ENCODE peak calls at places on chromosomes 11 and 22, in nine cellular contexts. E, R, C, G, V, P, X, F and B are unnamed samples.

GRCh38 chr11:75342966-75343870 is 8.2 kb downstream of the ARRB1 start:
- DNase-seq in R (no peak), X (peak), F (no peak), V (no peak), G (no peak), C (no peak), E (no peak), P (no peak), B (no peak)

GRCh38 chr22:28229566-28230483 is 310.8 kb upstream of the PITPNB start:
- DNase-seq in G (no peak), E (no peak), P (no peak), V (no peak), F (peak), X (no peak), C (no peak), R (no peak), B (no peak)

GRCh38 chr11:334264-335033 is 13.8 kb upstream of the IFITM3 start:
- DNase-seq in X (no peak), E (no peak), G (peak), P (no peak), F (peak), V (no peak), C (peak), R (no peak), B (no peak)

GRCh38 chr22:44963055-44963454 is 46.8 kb downstream of the PHF21B start:
- DNase-seq in R (no peak), V (no peak), G (no peak), P (no peak), F (no peak), X (no peak), E (no peak), C (no peak), B (no peak)

GRCh38 chr11:70306586-70307033 is 36.1 kb downstream of the PPFIA1 start:
- DNase-seq in R (no peak), V (no peak), C (no peak), X (no peak), F (no peak), E (no peak), G (no peak), P (no peak), B (no peak)

GRCh38 chr11:65452806-65453490 is 30.4 kb downstream of the NEAT1 start:
- DNase-seq in X (no peak), E (peak), C (no peak), G (peak), V (peak), F (peak), R (no peak), P (no peak), B (no peak)

GRCh38 chr11:33478111-33478573 is 221.0 kb downstream of the HIPK3 start:
- DNase-seq in F (peak), P (no peak), G (no peak), V (no peak), R (no peak), C (no peak), E (no peak), X (peak), B (no peak)

GRCh38 chr22:37485714-37486223 is 415 bp downstream of the MFNG start:
- DNase-seq in G (no peak), X (no peak), F (no peak), V (no peak), P (no peak), R (no peak), C (peak), E (no peak), B (no peak)

GRCh38 chr11:12377106-12377823 is at the start of gene PARVA:
- DNase-seq in R (no peak), P (peak), X (peak), E (no peak), C (no peak), F (peak), V (peak), G (peak), B (peak)

GRCh38 chr11:12380565-12381325 is 3.4 kb downstream of the PARVA start:
- DNase-seq in G (no peak), C (no peak), F (no peak), E (no peak), V (no peak), P (no peak), R (no peak), X (no peak), B (no peak)

GRCh38 chr11:12381875-12382274 is 4.5 kb downstream of the PARVA start:
- DNase-seq in V (no peak), C (no peak), P (no peak), E (no peak), X (no peak), R (no peak), F (peak), G (no peak), B (no peak)

GRCh38 chr11:12376259-12376971 is 956 bp upstream of the PARVA start:
- DNase-seq in R (no peak), X (no peak), V (peak), G (no peak), E (peak), C (no peak), P (peak), F (peak), B (no peak)

DNA sequence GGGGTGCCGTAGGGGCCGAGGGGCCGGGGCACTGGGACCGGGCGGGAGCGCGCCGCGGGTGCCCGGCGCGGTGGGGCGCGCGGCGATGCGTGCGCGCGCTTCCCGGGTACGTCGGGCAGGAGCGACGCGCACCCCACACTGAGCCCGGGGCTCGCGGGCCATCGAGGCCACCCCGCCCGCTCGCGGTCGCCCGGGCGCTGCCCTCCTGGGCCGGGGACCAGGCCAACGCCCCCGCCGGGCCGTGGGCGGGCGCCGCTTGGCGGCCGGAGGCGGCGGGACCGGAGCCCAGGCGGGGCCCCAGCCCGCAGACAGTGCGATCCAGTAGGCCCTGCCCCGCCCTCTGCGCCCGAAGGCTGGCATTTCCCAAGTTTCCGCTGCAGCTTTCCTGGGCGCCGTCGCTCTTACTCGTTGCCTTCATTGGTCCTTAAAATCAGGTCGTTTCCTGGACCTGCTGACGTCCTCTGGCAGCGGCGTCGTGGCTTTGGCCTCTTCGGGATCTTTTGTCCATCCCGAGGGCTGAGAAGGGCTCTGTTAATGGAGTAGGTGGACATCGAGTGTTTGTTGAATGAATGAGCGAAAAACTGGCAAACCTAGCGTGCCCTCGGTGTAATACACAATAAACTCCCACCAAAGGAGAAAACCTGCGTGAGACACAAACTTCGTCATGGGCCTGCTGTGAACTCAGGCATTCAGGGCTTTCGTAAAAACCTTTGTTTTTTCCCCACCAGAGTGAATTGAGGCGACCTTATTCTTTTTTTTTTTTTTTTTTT is 638 bp downstream of the PARVA start:
- DNase-seq in G (peak), R (no peak), E (no peak), V (peak), F (peak), P (peak), X (peak), C (no peak), B (peak)
- TF ChIP-seq CTCF in G (no peak), R (no peak), E (peak), V (no peak), F (no peak), P (peak), X (no peak), C (no peak), B (no peak)

GRCh38 chr11:61701298-61701993 is 21.3 kb downstream of the DAGLA start:
- DNase-seq in C (no peak), X (no peak), E (no peak), G (no peak), P (no peak), F (peak), R (no peak), V (no peak), B (peak)
- TF ChIP-seq CTCF in C (no peak), X (no peak), E (peak), G (no peak), P (peak), F (peak), R (no peak), V (peak), B (peak)

GRCh38 chr11:68014966-68015447 is 4.9 kb downstream of the ALDH3B1 start:
- DNase-seq in R (no peak), F (no peak), V (no peak), X (no peak), P (no peak), C (no peak), E (no peak), G (no peak), B (no peak)
- TF ChIP-seq CTCF in R (no peak), F (no peak), V (no peak), X (no peak), P (no peak), C (no peak), E (no peak), G (no peak), B (no peak)

GRCh38 chr11:110478410-110478809 is 48.7 kb downstream of the FDX1 start:
- DNase-seq in F (peak), C (no peak), V (no peak), P (no peak), R (no peak), X (no peak), G (no peak), E (no peak), B (peak)
- TF ChIP-seq CTCF in F (peak), C (no peak), V (no peak), P (no peak), R (no peak), X (no peak), G (no peak), E (no peak), B (peak)

DNA sequence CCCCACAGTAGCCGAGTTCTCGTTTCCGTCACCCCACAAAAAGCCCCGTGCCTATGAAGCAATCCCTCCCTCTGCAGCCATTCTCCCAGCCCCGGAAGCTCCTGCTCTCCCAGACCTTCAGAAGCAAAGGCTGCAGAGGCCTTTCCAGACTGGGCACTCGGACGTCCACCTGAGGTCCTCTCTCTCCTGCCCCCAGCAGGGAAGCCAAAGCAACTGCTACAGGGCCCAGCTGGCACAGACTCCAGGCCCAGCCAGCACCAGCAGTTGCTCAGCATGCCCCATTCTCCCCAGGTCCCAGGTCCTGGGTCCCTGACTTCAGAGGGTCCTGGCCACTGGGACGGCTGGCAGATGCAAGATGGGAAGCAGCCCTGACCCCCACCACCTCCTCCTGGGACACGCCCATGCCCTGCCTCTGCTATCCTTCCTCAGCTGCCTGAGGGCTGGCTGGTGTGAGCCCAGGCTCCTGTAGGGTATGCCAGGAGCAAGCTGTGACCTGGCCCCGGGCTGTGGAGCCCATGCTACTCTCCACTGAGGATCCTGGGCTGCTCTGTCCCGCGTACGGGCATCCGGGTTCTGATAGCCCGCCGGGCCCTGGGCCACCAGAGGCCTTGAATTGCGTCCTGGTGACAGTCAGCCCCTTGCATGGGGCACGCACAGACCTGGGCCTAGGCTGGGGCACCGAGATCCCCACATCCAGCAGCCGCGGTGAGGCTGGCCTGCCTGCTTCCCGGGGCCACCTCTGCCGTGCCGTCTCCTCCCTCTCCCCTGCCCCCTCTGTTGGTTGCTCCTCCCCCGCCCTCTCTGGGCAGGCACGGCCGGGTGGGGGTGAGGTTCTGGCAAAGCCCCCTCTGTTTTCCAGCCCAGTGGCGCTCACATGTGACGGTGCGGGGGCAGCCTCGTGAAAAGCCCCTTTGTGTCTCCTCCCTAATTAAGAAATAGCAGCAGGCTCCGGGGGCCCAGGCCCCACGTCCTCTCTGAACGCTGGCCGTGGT is 1310.3 kb downstream of the BRD1 start:
- DNase-seq in R (no peak), X (no peak), E (no peak), G (no peak), V (no peak), C (no peak), F (no peak), P (no peak), B (no peak)
- TF ChIP-seq CTCF in R (no peak), X (no peak), E (no peak), G (no peak), V (no peak), C (no peak), F (no peak), P (no peak), B (no peak)

GRCh38 chr11:114496915-114497314 is 57.6 kb downstream of the REXO2 start:
- DNase-seq in C (no peak), E (no peak), G (no peak), X (no peak), P (no peak), F (no peak), V (no peak), R (no peak), B (no peak)
- TF ChIP-seq CTCF in C (no peak), E (no peak), G (no peak), X (no peak), P (no peak), F (no peak), V (no peak), R (no peak), B (no peak)

GRCh38 chr11:82494988-82495432 is 238.7 kb downstream of the FAM181B start:
- DNase-seq in C (no peak), V (no peak), R (no peak), F (no peak), G (no peak), P (no peak), E (no peak), X (no peak), B (peak)
- TF ChIP-seq CTCF in C (peak), V (no peak), R (no peak), F (no peak), G (no peak), P (peak), E (no peak), X (no peak), B (peak)

GRCh38 chr11:8933931-8934330 is 1.2 kb upstream of the C11orf16 start:
- DNase-seq in G (no peak), E (no peak), P (no peak), X (no peak), V (no peak), C (no peak), F (no peak), R (no peak), B (no peak)
- TF ChIP-seq CTCF in G (no peak), E (no peak), P (no peak), X (no peak), V (no peak), C (no peak), F (peak), R (no peak), B (peak)

GRCh38 chr11:44177905-44178304 is 82.4 kb downstream of the EXT2 start:
- DNase-seq in E (no peak), X (no peak), C (no peak), F (no peak), V (no peak), G (no peak), P (no peak), R (no peak), B (no peak)

GRCh38 chr11:44179173-44179572 is 83.7 kb downstream of the EXT2 start:
- DNase-seq in X (no peak), C (no peak), V (peak), P (no peak), E (peak), G (no peak), R (no peak), F (peak), B (peak)

GRCh38 chr11:44176541-44177213 is 81.2 kb downstream of the EXT2 start:
- DNase-seq in E (no peak), F (no peak), R (no peak), X (no peak), C (no peak), P (no peak), V (no peak), G (no peak), B (no peak)

GRCh38 chr11:44180107-44180506 is 84.6 kb downstream of the EXT2 start:
- DNase-seq in V (no peak), R (no peak), E (no peak), F (no peak), C (no peak), X (no peak), P (no peak), G (no peak), B (no peak)

GRCh38 chr11:44178381-44178780 is 82.9 kb downstream of the EXT2 start:
- DNase-seq in X (no peak), C (no peak), F (peak), E (peak), R (no peak), P (peak), V (peak), G (no peak), B (no peak)
- TF ChIP-seq CTCF in X (no peak), C (no peak), F (peak), E (peak), R (no peak), P (peak), V (peak), G (no peak), B (no peak)